ENCODE peak calls at places on chromosomes 5 and 9, in seven cellular contexts. J, C, G, S, Y, B and V are unnamed samples.

GRCh38 chr9:76756273-76756650 is 8.0 kb upstream of the PCA3 start:
- DNase-seq in J (peak), C (peak), G (peak), S (peak), Y (no peak), B (no peak), V (no peak)

GRCh38 chr5:153153086-153153485 is 337.4 kb upstream of the GRIA1 start:
- DNase-seq in J (no peak), C (no peak), G (peak), S (no peak), Y (no peak), B (no peak), V (no peak)

GRCh38 chr9:79233542-79233941 is 338.2 kb upstream of the TLE4 start:
- DNase-seq in J (peak), C (peak), G (peak), S (no peak), Y (no peak), B (no peak), V (peak)

GRCh38 chr5:139390639-139391569 is 1.2 kb upstream of the MZB1 start:
- DNase-seq in J (no peak), C (no peak), G (no peak), S (peak), Y (no peak), B (no peak), V (no peak)

GRCh38 chr5:148999741-149000140 is 63.1 kb downstream of the SH3TC2 start:
- DNase-seq in J (no peak), C (no peak), G (no peak), S (no peak), Y (no peak), B (no peak), V (no peak)

GRCh38 chr9:134661791-134662142 is 20.2 kb downstream of the COL5A1 start:
- DNase-seq in J (peak), C (peak), G (no peak), S (peak), Y (no peak), B (no peak), V (no peak)

GRCh38 chr5:173670130-173670591 is 53.7 kb upstream of the BOD1 start:
- DNase-seq in J (no peak), C (peak), G (no peak), S (no peak), Y (no peak), B (no peak), V (no peak)

GRCh38 chr9:33223696-33224095 is 16.3 kb upstream of the SPINK4 start:
- DNase-seq in J (no peak), C (no peak), G (no peak), S (no peak), Y (no peak), B (no peak), V (no peak)

GRCh38 chr5:64680289-64680688 is 10.0 kb upstream of the SHISAL2B start:
- DNase-seq in J (peak), C (no peak), G (peak), S (no peak), Y (no peak), B (no peak), V (no peak)

GRCh38 chr5:140246378-140247122 is 56.4 kb downstream of the PFDN1 start:
- DNase-seq in J (peak), C (peak), G (peak), S (peak), Y (no peak), B (no peak), V (no peak)

GRCh38 chr9:129908846-129909245 is 73.6 kb downstream of the USP20 start:
- DNase-seq in J (no peak), C (no peak), G (no peak), S (no peak), Y (no peak), B (no peak), V (no peak)

GRCh38 chr5:90530736-90531487 is 1.5 kb upstream of the LYSMD3 start:
- DNase-seq in J (no peak), C (no peak), G (no peak), S (no peak), Y (no peak), B (no peak), V (no peak)
- H3K4me3 ChIP-seq in J (no peak), C (no peak), G (no peak), S (peak), Y (no peak), B (no peak), V (no peak)

DNA sequence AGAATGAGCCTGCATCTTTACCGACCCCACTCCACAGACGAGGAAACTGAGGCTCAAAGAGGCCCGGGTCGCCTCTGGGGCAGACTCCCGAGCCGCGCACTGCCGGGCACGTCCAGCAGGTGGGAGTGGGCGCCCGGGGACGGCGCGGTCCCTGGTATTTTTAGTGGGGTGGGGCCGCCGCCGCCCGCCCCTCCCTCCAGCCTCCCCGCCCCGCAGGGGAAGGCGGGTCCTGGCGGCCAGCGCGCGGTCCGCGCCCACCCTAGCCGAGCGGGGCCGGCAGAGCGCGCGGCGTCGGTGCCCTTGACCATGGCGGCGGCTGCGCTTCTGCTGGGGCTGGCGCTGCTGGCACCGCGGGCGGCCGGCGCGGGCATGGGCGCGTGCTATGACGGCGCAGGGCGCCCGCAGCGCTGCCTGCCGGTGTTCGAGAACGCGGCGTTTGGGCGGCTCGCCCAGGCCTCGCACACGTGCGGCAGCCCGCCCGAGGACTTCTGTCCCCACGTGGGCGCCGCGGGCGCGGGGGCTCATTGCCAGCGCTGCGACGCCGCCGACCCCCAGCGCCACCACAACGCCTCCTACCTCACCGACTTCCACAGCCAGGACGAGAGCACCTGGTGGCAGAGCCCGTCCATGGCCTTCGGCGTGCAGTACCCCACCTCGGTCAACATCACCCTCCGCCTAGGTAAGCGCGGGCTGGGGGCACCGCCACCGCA is at the start of gene LAMC3:
- DNase-seq in J (no peak), C (no peak), G (peak), S (no peak), Y (no peak), B (no peak), V (no peak)
- H3K4me3 ChIP-seq in J (no peak), C (peak), G (no peak), S (peak), Y (no peak), B (no peak), V (no peak)

GRCh38 chr5:37554938-37555337 is 175.8 kb downstream of the WDR70 start:
- DNase-seq in J (no peak), C (no peak), G (peak), S (no peak), Y (no peak), B (no peak), V (no peak)
- H3K4me3 ChIP-seq in J (no peak), C (no peak), G (no peak), S (no peak), Y (no peak), B (no peak), V (no peak)

DNA sequence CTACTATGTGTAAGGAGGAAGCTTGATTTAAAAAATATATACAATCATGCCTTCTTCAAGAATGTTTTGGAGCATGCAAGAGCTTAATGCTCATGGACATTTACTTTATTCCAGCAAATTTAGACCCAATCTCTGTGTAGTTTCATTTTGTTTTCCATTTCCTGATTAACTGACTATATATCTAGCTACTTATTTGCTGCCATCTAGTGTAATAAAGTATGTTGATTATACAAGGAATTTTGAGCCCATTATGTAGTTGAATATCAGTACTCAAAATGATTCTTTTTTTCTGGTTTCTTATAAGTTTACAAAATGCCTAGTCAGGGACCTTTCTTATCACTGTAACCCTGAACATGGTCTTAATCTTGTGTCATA is 100.0 kb upstream of the CCDC152 start:
- DNase-seq in J (no peak), C (no peak), G (peak), S (no peak), Y (no peak), B (no peak), V (no peak)
- H3K4me3 ChIP-seq in J (no peak), C (no peak), G (peak), S (no peak), Y (no peak), B (no peak), V (no peak)

DNA sequence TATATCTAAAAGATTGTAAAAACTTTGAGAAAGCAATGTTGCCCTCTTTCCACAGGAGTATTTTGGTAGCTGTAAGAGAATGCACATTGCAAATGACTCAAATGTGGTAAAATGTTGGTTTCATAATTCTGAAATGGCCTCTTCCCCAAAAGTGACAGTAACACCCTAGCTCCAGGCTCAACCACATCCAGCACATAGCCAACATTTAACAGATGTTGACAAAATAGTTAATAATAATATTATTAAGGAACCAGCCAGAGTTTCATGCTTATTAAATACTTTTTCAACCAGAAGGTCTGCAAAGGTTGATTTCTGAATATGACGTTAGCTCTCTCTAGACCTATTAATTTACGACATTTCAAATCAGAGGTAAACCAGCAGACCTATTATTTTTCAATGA is 1.3 kb downstream of the ANXA1 start:
- DNase-seq in J (no peak), C (no peak), G (no peak), S (no peak), Y (no peak), B (peak), V (no peak)
- H3K4me3 ChIP-seq in J (peak), C (peak), G (peak), S (peak), Y (peak), B (peak), V (peak)